ENCODE peak calls at places on chromosomes 13 and 19, in four cellular contexts. H is HCT116, P is H1, L is HepG2. V is an unnamed sample.

GRCh38 chr19:51272183-51272817 is 21.4 kb downstream of the SIGLECL1 start:
- DNase-seq in P (no peak), L (no peak), H (no peak), V (no peak)

GRCh38 chr19:35645680-35646511 is 2.2 kb upstream of the COX6B1 start:
- DNase-seq in P (no peak), H (no peak), L (no peak), V (no peak)

GRCh38 chr19:21396893-21397572 is at the start of gene ZNF493:
- DNase-seq in P (peak; percentile 87), L (peak; percentile 95), H (peak; percentile 69), V (peak; percentile 26)

GRCh38 chr13:72504026-72504925 is 223.2 kb downstream of the MZT1 start:
- DNase-seq in P (no peak), H (no peak), L (no peak), V (no peak)

GRCh38 chr13:65133094-65133493 is 2097.0 kb downstream of the PCDH9 start:
- DNase-seq in L (no peak), P (peak; percentile 13), H (peak; percentile 46), V (no peak)

GRCh38 chr13:32059511-32059984 is 28.0 kb downstream of the FRY start:
- DNase-seq in P (no peak), H (no peak), L (peak; percentile 98), V (no peak)

GRCh38 chr19:49064029-49064629 is 489 bp downstream of the NTF4 start:
- DNase-seq in L (no peak), H (no peak), P (no peak), V (no peak)

GRCh38 chr13:112446867-112447266 is 70.7 kb downstream of the SPACA7 start:
- DNase-seq in P (no peak), L (no peak), H (no peak), V (no peak)

GRCh38 chr19:35206379-35206778 is 22.2 kb downstream of the FAM187B start:
- DNase-seq in P (no peak), L (no peak), H (no peak), V (no peak)

GRCh38 chr19:29256516-29256915 is 43.6 kb upstream of the UQCRFS1 start:
- DNase-seq in H (no peak), L (no peak), P (no peak), V (no peak)

GRCh38 chr13:83618966-83619365 is 263.3 kb downstream of the SLITRK1 start:
- DNase-seq in L (no peak), H (peak; percentile 18), P (no peak), V (no peak)

GRCh38 chr19:1286859-1287621 is 1.4 kb downstream of the EFNA2 start:
- DNase-seq in L (no peak), H (no peak), P (no peak), V (no peak)

GRCh38 chr19:45340232-45340898 is at the start of gene KLC3:
- DNase-seq in L (no peak), P (no peak), H (peak; percentile 27), V (no peak)

DNA sequence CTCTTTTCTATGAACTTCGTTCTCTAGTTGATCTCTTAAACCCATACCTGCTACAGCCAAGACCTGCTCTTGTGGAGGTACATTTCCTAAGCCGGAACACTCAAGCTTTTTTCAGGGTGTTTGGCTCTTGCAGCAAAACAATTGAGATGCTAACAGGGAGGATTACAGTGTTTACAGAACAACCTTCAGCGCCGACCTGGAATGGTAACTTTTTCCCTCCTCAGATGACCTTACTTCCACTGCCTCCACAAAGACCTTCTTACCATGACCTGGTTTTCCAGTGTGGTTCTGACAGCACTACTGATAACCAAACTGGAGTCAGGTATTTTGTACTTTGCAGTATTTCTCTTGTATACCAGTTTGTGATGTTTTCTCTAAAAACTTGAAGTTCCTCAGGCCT is 506 bp downstream of the KCNRG start:
- DNase-seq in P (no peak), L (no peak), H (no peak), V (no peak)
- H3K27ac ChIP-seq in P (peak overlapping the region; percentile 48), L (no peak overlapping the region), H (no peak overlapping the region), V (peak overlapping the region; percentile 71)

GRCh38 chr13:53321301-53321700 is 292.7 kb downstream of the OLFM4 start:
- DNase-seq in L (no peak), P (no peak), H (no peak), V (no peak)
- TF ChIP-seq EZH2 in L (no peak), P (no peak), H (no peak), V (no peak)

GRCh38 chr13:98869408-98870090 is 108.3 kb downstream of the DOCK9 start:
- DNase-seq in P (no peak), L (no peak), H (no peak), V (no peak)
- TF ChIP-seq POLR2AphosphoS5 in P (no peak), L (no peak), H (no peak), V (no peak)

DNA sequence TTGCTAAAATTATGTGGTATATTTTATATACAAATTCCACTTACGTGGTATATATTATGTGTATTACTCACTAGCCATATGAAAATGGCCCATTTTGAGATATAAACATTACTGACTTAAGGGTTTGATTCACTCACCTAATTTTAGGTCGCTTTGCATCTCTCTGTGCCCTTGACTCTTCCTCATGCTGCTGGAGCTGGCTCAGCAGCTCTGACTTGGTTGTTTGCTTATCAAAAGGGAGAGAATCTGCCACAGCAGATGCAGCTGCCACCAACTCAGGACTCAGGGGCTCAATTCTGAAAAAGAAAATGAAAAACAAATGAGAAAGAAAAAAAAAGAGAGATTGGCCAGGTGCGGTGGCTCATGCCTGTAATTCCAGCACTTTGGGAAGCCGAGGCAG is 12.2 kb downstream of the MRPS31 start:
- DNase-seq in P (no peak), H (no peak), L (no peak), V (no peak)
- H3K27ac ChIP-seq in P (no peak overlapping the region), H (no peak overlapping the region), L (no peak overlapping the region), V (no peak overlapping the region)